ENCODE peak calls at places on chromosomes 6 and 20, in ten cellular contexts. O is MM.1S; J is ELR; T is stimulated activated naive CD4-positive, alpha-beta T cell; L is brain microvascular endothelial cell; M is stimulated activated CD8-positive, alpha-beta memory T cell treated with anti-CD3 and anti-CD28 coated beads, Interleukin-12 subunit alpha, Interleukin-12 subunit beta, amount 100 ng/mL, for 4 hours; W is HFF-Myc; R is stimulated activated CD4-positive, alpha-beta T cell treated with anti-CD3 and anti-CD28 coated beads, Interleukin-15, amount 100 ng/mL, for 48 hours; P is CD8-positive, alpha-beta T cell; Z is activated effector memory CD4-positive, alpha-beta T cell treated with Interleukin-2 at 50 U/mL for 16 hours. U is an unnamed sample.

GRCh38 chr20:37529214-37529967 is 1.7 kb upstream of the BLCAP start:
- DNase-seq in O (no peak), M (no peak), L (no peak), P (no peak), T (no peak), W (no peak), Z (no peak), J (no peak), R (no peak), U (no peak)

GRCh38 chr20:14142171-14142570 is 146.9 kb downstream of the MACROD2 start:
- DNase-seq in Z (no peak), W (peak), P (no peak), L (peak), O (peak), T (no peak), R (no peak), M (no peak), J (no peak), U (peak)

GRCh38 chr6:125229080-125229479 is 72.7 kb downstream of the HDDC2 start:
- DNase-seq in L (no peak), T (no peak), W (no peak), P (no peak), M (no peak), O (no peak), J (no peak), R (no peak), Z (no peak), U (no peak)

GRCh38 chr6:14254505-14254904 is 136.9 kb downstream of the CD83 start:
- DNase-seq in M (no peak), J (no peak), L (no peak), R (no peak), O (peak), P (no peak), Z (no peak), W (no peak), T (no peak), U (no peak)

GRCh38 chr6:11500008-11500407 is 37.5 kb upstream of the TMEM170B start:
- DNase-seq in O (no peak), W (no peak), P (no peak), L (peak), Z (no peak), R (no peak), J (peak), T (no peak), M (no peak), U (no peak)

GRCh38 chr20:45406260-45407066 is 1.6 kb upstream of the DBNDD2 start:
- DNase-seq in O (no peak), J (peak), M (peak), L (no peak), Z (no peak), W (no peak), R (no peak), T (peak), P (peak), U (peak)

GRCh38 chr20:17557675-17558006 is 12.2 kb upstream of the DSTN start:
- DNase-seq in T (no peak), M (no peak), P (no peak), R (no peak), Z (no peak), J (peak), W (no peak), L (peak), O (no peak), U (no peak)

GRCh38 chr6:129921169-129921817 is 60.2 kb upstream of the TMEM244 start:
- DNase-seq in R (no peak), J (no peak), Z (no peak), T (no peak), L (no peak), M (no peak), O (no peak), W (no peak), P (no peak), U (no peak)

GRCh38 chr20:25197870-25198190 is 2.3 kb downstream of the ENTPD6 start:
- DNase-seq in L (no peak), M (no peak), T (no peak), P (no peak), W (no peak), R (no peak), Z (no peak), J (no peak), O (no peak), U (no peak)

GRCh38 chr6:12718025-12718424 is 1.5 kb downstream of the PHACTR1 start:
- DNase-seq in L (peak), T (no peak), Z (no peak), J (peak), O (no peak), P (no peak), R (no peak), W (peak), M (no peak), U (no peak)

GRCh38 chr20:37728635-37728983 is 34.8 kb downstream of the CTNNBL1 start:
- DNase-seq in P (no peak), Z (no peak), T (no peak), W (no peak), J (no peak), O (no peak), R (no peak), M (no peak), L (no peak), U (no peak)

GRCh38 chr6:148565931-148566663 is 180.7 kb upstream of the UST start:
- DNase-seq in J (peak), P (no peak), O (no peak), L (peak), R (no peak), M (no peak), Z (no peak), T (no peak), W (no peak), U (no peak)

GRCh38 chr20:33394718-33395117 is 6.6 kb downstream of the CDK5RAP1 start:
- DNase-seq in R (no peak), Z (no peak), M (no peak), W (no peak), P (no peak), O (no peak), T (no peak), J (no peak), L (no peak), U (no peak)

GRCh38 chr20:59007758-59008511 is 881 bp upstream of the CTSZ start:
- DNase-seq in T (no peak), M (no peak), L (no peak), R (no peak), W (no peak), J (no peak), O (no peak), Z (no peak), P (no peak), U (no peak)

GRCh38 chr6:33577106-33577535 is 3.0 kb downstream of the BAK1 start:
- DNase-seq in P (no peak), L (no peak), W (no peak), O (no peak), R (no peak), J (no peak), T (no peak), Z (no peak), M (no peak), U (no peak)

GRCh38 chr20:725491-725890 is 42.8 kb downstream of the SLC52A3 start:
- DNase-seq in O (no peak), M (no peak), L (no peak), T (no peak), J (no peak), R (no peak), P (no peak), Z (no peak), W (no peak), U (no peak)

GRCh38 chr20:61929561-61929960 is 136.1 kb downstream of the TAF4 start:
- DNase-seq in T (no peak), J (no peak), W (no peak), P (no peak), R (no peak), L (no peak), Z (no peak), M (no peak), O (no peak), U (no peak)

GRCh38 chr20:47195573-47195972 is 160.9 kb downstream of the ZMYND8 start:
- DNase-seq in J (no peak), M (no peak), Z (no peak), T (no peak), R (no peak), W (no peak), L (no peak), O (no peak), P (no peak), U (no peak)